ENCODE peak calls at places on chromosomes 16 and 17, in nine cellular contexts. L is GM13976; P is kidney tubule cell; W is astrocyte of the cerebellum; J is activated CD4-positive, CD25-positive, alpha-beta regulatory T cell treated with anti-CD3 and anti-CD28 coated beads, Interleukin-2, amount 50 U/mL, for 16 hours; O is NCI-H510A treated with DMSO at 0.1 percent for 48 hours; G is left lung; Q is NCI-H1417; Y is mesendoderm. C is an unnamed sample.

GRCh38 chr16:81678326-81679095 is 100.6 kb upstream of the PLCG2 start:
- DNase-seq in L (no peak), Q (no peak), Y (no peak), O (no peak), P (no peak), J (no peak), W (no peak), G (peak; percentile 80), C (peak; percentile 76)

GRCh38 chr17:41537990-41538389 is 9.9 kb upstream of the KRT19 start:
- DNase-seq in O (no peak), Y (no peak), W (no peak), Q (no peak), G (no peak), P (peak; percentile 32), L (no peak), J (no peak), C (peak; percentile 36)

GRCh38 chr17:61235821-61236197 is 163.8 kb upstream of the TBX2 start:
- DNase-seq in O (no peak), G (no peak), W (no peak), J (no peak), Q (no peak), Y (no peak), P (no peak), L (no peak), C (no peak)

GRCh38 chr16:79272141-79272577 is 328.4 kb downstream of the MAF start:
- DNase-seq in L (no peak), G (peak; percentile 72), W (no peak), O (no peak), Q (no peak), J (peak; percentile 12), Y (no peak), P (no peak), C (no peak)

GRCh38 chr17:8674344-8675305 is 44.1 kb upstream of the MYH10 start:
- DNase-seq in Q (no peak), L (no peak), J (no peak), W (no peak), O (no peak), G (no peak), P (no peak), Y (no peak), C (peak; percentile 93)

GRCh38 chr16:60792437-60792836 is 1243.8 kb downstream of the CDH8 start:
- DNase-seq in Q (no peak), P (no peak), W (no peak), Y (no peak), J (no peak), L (no peak), O (no peak), G (no peak), C (no peak)

GRCh38 chr17:38538906-38539305 is 66.8 kb downstream of the SRCIN1 start:
- DNase-seq in O (peak; percentile 88), P (no peak), Q (no peak), G (no peak), W (no peak), Y (no peak), J (no peak), L (no peak), C (no peak)

GRCh38 chr16:69406780-69407331 is 17.6 kb upstream of the CYB5B start:
- DNase-seq in Y (peak; percentile 81), P (no peak), Q (no peak), G (no peak), O (no peak), L (no peak), J (no peak), W (no peak), C (no peak)